ENCODE peak calls at places on chromosome 1, in six cellular contexts. B, S, V, M, N and G are unnamed samples. For H3K4me1, the result is how much of the 10 kb centered on the place peaks cover.

GRCh38 chr1:21680381-21680780 is 11.2 kb upstream of the RAP1GAP start:
- DNase-seq in B (no peak), S (no peak), V (no peak), M (no peak), N (no peak), G (no peak)

GRCh38 chr1:41354956-41355355 is 6.3 kb upstream of the FOXO6 start:
- DNase-seq in B (no peak), S (no peak), V (peak), M (no peak), N (no peak), G (no peak)

GRCh38 chr1:217907504-217907903 is 276.4 kb downstream of the SPATA17 start:
- DNase-seq in B (no peak), S (no peak), V (no peak), M (no peak), N (no peak), G (no peak)

GRCh38 chr1:175891783-175892309 is 148.5 kb upstream of the TNR start:
- DNase-seq in B (no peak), S (no peak), V (no peak), M (no peak), N (no peak), G (no peak)

GRCh38 chr1:171636141-171636540 is 14.1 kb downstream of the MYOCOS start:
- DNase-seq in B (no peak), S (peak), V (no peak), M (no peak), N (no peak), G (no peak)

GRCh38 chr1:117981455-117982192 is 52.1 kb downstream of the WDR3 start:
- DNase-seq in B (no peak), S (no peak), V (no peak), M (no peak), N (no peak), G (no peak)

GRCh38 chr1:54488831-54489626 is 59.0 kb upstream of the ACOT11 start:
- DNase-seq in B (peak), S (peak), V (peak), M (peak), N (peak), G (peak)

GRCh38 chr1:3506041-3506440 is 51.6 kb downstream of the ARHGEF16 start:
- DNase-seq in B (no peak), S (no peak), V (no peak), M (no peak), N (no peak), G (no peak)

GRCh38 chr1:150444232-150444631 is 43.0 kb upstream of the TARS2 start:
- DNase-seq in B (no peak), S (no peak), V (no peak), M (no peak), N (no peak), G (no peak)

GRCh38 chr1:66282343-66282852 is 251.6 kb upstream of the SGIP1 start:
- DNase-seq in B (no peak), S (peak), V (no peak), M (no peak), N (no peak), G (no peak)

GRCh38 chr1:100152271-100152670 is 19.3 kb downstream of the TRMT13 start:
- DNase-seq in B (no peak), S (no peak), V (no peak), M (no peak), N (no peak), G (no peak)

GRCh38 chr1:236830116-236830515 is 35.0 kb downstream of the MTR start:
- DNase-seq in B (no peak), S (no peak), V (no peak), M (no peak), N (no peak), G (no peak)

GRCh38 chr1:10920063-10920626 is 92.3 kb upstream of the TARDBP start:
- DNase-seq in B (no peak), S (no peak), V (no peak), M (no peak), N (no peak), G (no peak)

GRCh38 chr1:20586939-20587638 is 1.8 kb upstream of the CDA start:
- DNase-seq in B (no peak), S (no peak), V (no peak), M (no peak), N (no peak), G (no peak)

GRCh38 chr1:98046031-98046641 is 125.3 kb upstream of the DPYD start:
- DNase-seq in B (no peak), S (peak), V (no peak), M (no peak), N (peak), G (peak)

DNA sequence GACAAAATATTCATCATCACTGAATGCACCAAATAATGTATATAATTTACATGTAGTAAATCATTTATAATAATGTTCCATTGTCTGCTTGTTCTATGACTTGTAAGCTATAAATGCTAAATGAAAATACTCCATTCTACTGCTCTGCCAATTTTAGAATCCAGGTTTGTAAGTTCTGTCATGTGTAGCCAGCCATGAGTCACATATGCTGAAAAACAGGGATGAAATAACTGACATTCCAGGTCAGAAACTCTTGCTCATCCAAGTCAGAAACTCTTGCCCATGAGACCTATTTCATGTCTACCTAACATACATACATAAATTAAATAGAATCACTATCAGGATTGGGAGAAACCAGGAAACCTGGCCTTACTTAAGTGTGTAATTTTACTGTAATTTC is 95.6 kb downstream of the ASH1L start:
- DNase-seq in B (no peak), S (peak), V (no peak), M (no peak), N (no peak), G (peak)
- H3K4me1 ChIP-seq in B (under half), S (under half), V (under half), M (under half), N (under half), G (under half)

GRCh38 chr1:156431366-156432108 is 62.5 kb downstream of the RHBG start:
- DNase-seq in B (no peak), S (no peak), V (no peak), M (no peak), N (no peak), G (no peak)
- H3K4me1 ChIP-seq in B (under half), S (under half), V (under half), M (under half), N (under half), G (under half)

GRCh38 chr1:2258122-2258812 is 30.1 kb downstream of the SKI start:
- DNase-seq in B (no peak), S (no peak), V (no peak), M (no peak), N (no peak), G (no peak)
- H3K4me1 ChIP-seq in B (half or more), S (under half), V (half or more), M (under half), N (half or more), G (under half)

GRCh38 chr1:923131-923990 is at the start of gene SAMD11:
- DNase-seq in B (peak), S (peak), V (peak), M (peak), N (peak), G (peak)

GRCh38 chr1:919271-919872 is 4.4 kb upstream of the SAMD11 start:
- DNase-seq in B (no peak), S (no peak), V (no peak), M (peak), N (no peak), G (no peak)

GRCh38 chr1:920506-920905 is 3.2 kb upstream of the SAMD11 start:
- DNase-seq in B (no peak), S (no peak), V (no peak), M (no peak), N (no peak), G (no peak)

GRCh38 chr1:920008-920407 is 3.7 kb upstream of the SAMD11 start:
- DNase-seq in B (no peak), S (no peak), V (peak), M (peak), N (no peak), G (no peak)

GRCh38 chr1:921011-921837 is 2.5 kb upstream of the SAMD11 start:
- DNase-seq in B (peak), S (peak), V (peak), M (peak), N (peak), G (peak)
- H3K4me1 ChIP-seq in B (half or more), S (under half), V (under half), M (half or more), N (under half), G (under half)

GRCh38 chr1:226158983-226159382 is 27.6 kb downstream of the ACBD3 start:
- DNase-seq in B (no peak), S (no peak), V (no peak), M (no peak), N (no peak), G (no peak)
- H3K4me1 ChIP-seq in B (under half), S (under half), V (under half), M (under half), N (under half), G (under half)